ENCODE peak calls at places on chromosomes 11 and 22, in seven cellular contexts. K is RWPE1; M is NCI-H524 treated with DMSO at 0.1 percent for 48 hours; U is Peyer's patch; D is Daoy; X is activated CD4-positive, alpha-beta T cell treated with anti-CD3 and anti-CD28 coated beads for 4 hours; C is ureter. R is an unnamed sample.
A peak's percentile ranks its signal among the peaks of the same experiment; 100 is the strongest.

GRCh38 chr11:45905095-45905494 is 2.0 kb downstream of the FREY1 start:
- DNase-seq in K (no peak), M (no peak), U (no peak), D (no peak), X (no peak), C (no peak), R (no peak)

GRCh38 chr11:130783322-130783721 is 133.0 kb downstream of the SNX19 start:
- DNase-seq in K (no peak), M (no peak), U (no peak), D (no peak), X (no peak), C (no peak), R (no peak)

GRCh38 chr11:134046681-134047449 is 22.0 kb upstream of the JAM3 start:
- DNase-seq in K (no peak), M (no peak), U (no peak), D (no peak), X (no peak), C (no peak), R (no peak)

GRCh38 chr11:65353376-65353775 is 1.2 kb upstream of the TIGD3 start:
- DNase-seq in K (no peak), M (no peak), U (no peak), D (no peak), X (no peak), C (no peak), R (no peak)

GRCh38 chr11:93032580-93032979 is 63.1 kb downstream of the MTNR1B start:
- DNase-seq in K (no peak), M (no peak), U (no peak), D (no peak), X (no peak), C (no peak), R (no peak)

GRCh38 chr11:111177037-111177988 is 68.2 kb upstream of the POU2AF2 start:
- DNase-seq in K (no peak), M (peak; percentile 15), U (no peak), D (no peak), X (no peak), C (no peak), R (no peak)

GRCh38 chr11:114201219-114201618 is 95.0 kb upstream of the NNMT start:
- DNase-seq in K (no peak), M (no peak), U (no peak), D (no peak), X (no peak), C (no peak), R (no peak)

GRCh38 chr11:77287615-77288273 is 13.7 kb downstream of the GDPD4 start:
- DNase-seq in K (peak; percentile 84), M (no peak), U (no peak), D (peak; percentile 64), X (no peak), C (no peak), R (no peak)

GRCh38 chr11:134529212-134530096 is 117.4 kb upstream of the B3GAT1 start:
- DNase-seq in K (no peak), M (no peak), U (peak; percentile 30), D (no peak), X (no peak), C (peak; percentile 29), R (peak; percentile 6)

GRCh38 chr11:34959770-34960169 is 43.4 kb downstream of the PDHX start:
- DNase-seq in K (no peak), M (no peak), U (no peak), D (no peak), X (no peak), C (no peak), R (no peak)

GRCh38 chr11:57776101-57776511 is 14.5 kb downstream of the CTNND1 start:
- DNase-seq in K (no peak), M (no peak), U (no peak), D (no peak), X (no peak), C (no peak), R (no peak)

GRCh38 chr22:22215659-22216449 is 28.7 kb upstream of the VPREB1 start:
- DNase-seq in K (no peak), M (no peak), U (no peak), D (no peak), X (no peak), C (peak; percentile 7), R (no peak)

GRCh38 chr22:20980523-20980922 is 1.6 kb upstream of the LZTR1 start:
- DNase-seq in K (no peak), M (no peak), U (no peak), D (no peak), X (no peak), C (no peak), R (no peak)

GRCh38 chr11:8775341-8776133 is 92.9 kb downstream of the RPL27A start:
- DNase-seq in K (no peak), M (no peak), U (no peak), D (no peak), X (no peak), C (no peak), R (no peak)

GRCh38 chr11:57323503-57324153 is 1.1 kb downstream of the TNKS1BP1 start:
- DNase-seq in K (peak; percentile 20), M (no peak), U (no peak), D (no peak), X (no peak), C (no peak), R (no peak)

GRCh38 chr11:108672113-108672512 is 7.2 kb downstream of the DDX10 start:
- DNase-seq in K (no peak), M (no peak), U (no peak), D (peak; percentile 15), X (no peak), C (no peak), R (no peak)